ENCODE peak calls at places on chromosomes 4 and X, in five cellular contexts. E, I, Y, B and P are unnamed samples.
A peak's percentile ranks its signal among the peaks of the same experiment; 100 is the strongest.

GRCh38 chrX:12901486-12901885 is 4.9 kb upstream of the TLR8 start:
- DNase-seq in E (peak; percentile 73), I (peak; percentile 55), Y (peak; percentile 69), B (peak; percentile 69), P (peak; percentile 56)

GRCh38 chr4:2694691-2695090 is 61.4 kb downstream of the TNIP2 start:
- DNase-seq in E (no peak), I (no peak), Y (no peak), B (no peak), P (no peak)

GRCh38 chr4:17189322-17189721 is 290.9 kb upstream of the LDB2 start:
- DNase-seq in E (no peak), I (peak; percentile 22), Y (no peak), B (no peak), P (no peak)

GRCh38 chrX:121356850-121357171 is 309.4 kb downstream of the GLUD2 start:
- DNase-seq in E (no peak), I (no peak), Y (no peak), B (no peak), P (no peak)

GRCh38 chr4:85166318-85166717 is 199.8 kb upstream of the WDFY3 start:
- DNase-seq in E (no peak), I (no peak), Y (no peak), B (no peak), P (no peak)

GRCh38 chr4:181693517-181693916 is 549.7 kb upstream of the TENM3 start:
- DNase-seq in E (no peak), I (no peak), Y (no peak), B (no peak), P (no peak)

GRCh38 chrX:78199851-78200250 is 60.4 kb upstream of the TAF9B start:
- DNase-seq in E (no peak), I (no peak), Y (no peak), B (peak; percentile 36), P (no peak)

GRCh38 chr4:109658871-109659410 is 44.3 kb downstream of the CASP6 start:
- DNase-seq in E (no peak), I (no peak), Y (no peak), B (no peak), P (no peak)

GRCh38 chrX:19724409-19724808 is 163.0 kb downstream of the SH3KBP1 start:
- DNase-seq in E (no peak), I (no peak), Y (no peak), B (no peak), P (no peak)

GRCh38 chrX:40845331-40845911 is 110.1 kb upstream of the MED14 start:
- DNase-seq in E (no peak), I (no peak), Y (no peak), B (no peak), P (peak; percentile 40)

GRCh38 chr4:56038763-56039162 is 90.0 kb downstream of the CEP135 start:
- DNase-seq in E (no peak), I (no peak), Y (no peak), B (no peak), P (no peak)

GRCh38 chrX:68443155-68443868 is 10.0 kb upstream of the OPHN1 start:
- DNase-seq in E (no peak), I (no peak), Y (no peak), B (no peak), P (no peak)

GRCh38 chr4:84971319-84971932 is 4.9 kb upstream of the WDFY3 start:
- DNase-seq in E (no peak), I (no peak), Y (no peak), B (peak; percentile 16), P (no peak)

GRCh38 chr4:2937986-2938385 is 25.2 kb downstream of the NOP14 start:
- DNase-seq in E (no peak), I (no peak), Y (no peak), B (no peak), P (peak; percentile 13)

GRCh38 chr4:116752027-116752426 is 333.3 kb downstream of the TRAM1L1 start:
- DNase-seq in E (no peak), I (no peak), Y (no peak), B (no peak), P (no peak)

GRCh38 chrX:46180258-46180687 is 364.9 kb downstream of the ZNF674 start:
- DNase-seq in E (no peak), I (no peak), Y (no peak), B (no peak), P (no peak)

GRCh38 chr4:7929530-7929951 is 10.1 kb downstream of the AFAP1 start:
- DNase-seq in E (peak; percentile 56), I (no peak), Y (no peak), B (no peak), P (no peak)

GRCh38 chr4:13171292-13172057 is 312.7 kb downstream of the RAB28 start:
- DNase-seq in E (no peak), I (no peak), Y (no peak), B (no peak), P (no peak)

GRCh38 chr4:142817442-142817841 is 28.7 kb downstream of the INPP4B start:
- DNase-seq in E (no peak), I (peak; percentile 12), Y (no peak), B (no peak), P (no peak)

DNA sequence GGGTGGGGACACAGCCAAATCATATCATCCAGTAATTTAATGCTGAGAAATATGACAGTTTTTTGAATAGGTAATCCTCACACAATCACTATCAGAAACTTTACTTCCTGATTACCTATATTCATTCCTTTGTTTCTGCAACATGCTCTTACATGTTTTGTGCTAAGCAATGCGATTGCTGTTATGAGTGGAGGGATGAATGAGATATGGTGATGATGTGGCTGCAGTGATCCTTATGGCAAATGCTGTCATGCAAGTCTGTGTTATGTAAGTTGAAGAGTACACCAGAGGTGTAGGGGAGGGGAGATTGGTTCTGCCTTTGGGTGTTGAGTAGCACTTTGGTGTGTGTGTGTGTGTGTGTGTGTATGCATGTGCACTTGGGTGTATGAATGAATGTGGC is 14.6 kb downstream of the HERC3 start:
- DNase-seq in E (no peak), I (no peak), Y (no peak), B (no peak), P (no peak)
- TF ChIP-seq EP300 in E (no peak), I (no peak), Y (no peak), B (no peak), P (no peak)

GRCh38 chr4:153622778-153623240 is 61.3 kb upstream of the TLR2 start:
- DNase-seq in E (no peak), I (no peak), Y (no peak), B (no peak), P (no peak)
- TF ChIP-seq POLR2A in E (no peak), I (no peak), Y (no peak), B (no peak), P (no peak)

GRCh38 chrX:53716328-53717088 is 30.0 kb upstream of the HUWE1 start:
- DNase-seq in E (no peak), I (no peak), Y (no peak), B (no peak), P (no peak)
- H3K4me3 ChIP-seq in E (no peak overlapping the region), I (no peak overlapping the region), Y (no peak overlapping the region), B (no peak overlapping the region), P (no peak overlapping the region)

DNA sequence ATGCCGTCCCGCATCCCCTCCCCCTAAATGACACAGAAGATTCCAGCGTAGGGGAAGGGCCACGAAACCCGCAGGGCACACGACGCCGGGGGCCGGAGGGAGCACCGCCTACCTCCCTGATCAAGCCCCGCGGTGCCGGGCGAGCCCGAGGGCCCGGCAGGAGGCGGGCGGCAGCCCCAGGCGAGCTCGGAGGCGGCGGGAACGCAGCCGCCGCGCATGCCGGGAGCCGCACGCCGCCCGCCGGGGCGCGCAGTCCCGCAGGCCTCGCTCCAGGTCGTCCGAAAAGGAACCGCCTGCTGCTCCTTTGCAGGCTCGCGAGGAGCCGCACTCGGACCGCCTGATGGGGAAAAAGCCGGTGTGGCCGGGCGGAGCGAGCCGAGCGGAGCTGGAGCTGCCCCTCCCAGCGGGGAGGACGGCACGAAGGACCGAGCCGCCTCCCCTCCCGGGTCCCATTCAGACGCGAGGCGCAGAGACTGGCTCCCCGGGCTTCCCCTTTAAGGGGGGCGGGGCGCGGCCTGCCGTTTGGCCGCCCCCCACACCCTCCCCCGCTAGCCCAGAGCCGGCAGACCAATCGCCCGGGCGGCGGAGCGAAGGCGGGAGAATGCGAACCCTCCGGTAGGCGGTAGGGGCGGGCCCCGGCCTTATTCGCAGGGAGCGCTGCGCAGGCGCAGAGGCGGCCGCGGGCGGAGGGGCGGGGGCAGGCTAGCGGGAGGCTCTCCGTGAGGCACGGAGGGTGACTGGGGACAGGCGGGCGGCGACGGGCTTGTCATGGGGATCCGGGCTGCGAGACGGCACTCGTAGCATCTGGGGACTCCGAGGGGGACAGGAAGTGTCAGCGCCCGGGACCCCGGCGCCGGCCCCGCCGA is 561 bp upstream of the ING2 start:
- DNase-seq in E (peak; percentile 100), I (peak; percentile 97), Y (peak; percentile 99), B (peak; percentile 72), P (peak; percentile 99)
- TF ChIP-seq EP300 in E (no peak), I (peak; percentile 94), Y (peak; percentile 48), B (no peak), P (no peak)

DNA sequence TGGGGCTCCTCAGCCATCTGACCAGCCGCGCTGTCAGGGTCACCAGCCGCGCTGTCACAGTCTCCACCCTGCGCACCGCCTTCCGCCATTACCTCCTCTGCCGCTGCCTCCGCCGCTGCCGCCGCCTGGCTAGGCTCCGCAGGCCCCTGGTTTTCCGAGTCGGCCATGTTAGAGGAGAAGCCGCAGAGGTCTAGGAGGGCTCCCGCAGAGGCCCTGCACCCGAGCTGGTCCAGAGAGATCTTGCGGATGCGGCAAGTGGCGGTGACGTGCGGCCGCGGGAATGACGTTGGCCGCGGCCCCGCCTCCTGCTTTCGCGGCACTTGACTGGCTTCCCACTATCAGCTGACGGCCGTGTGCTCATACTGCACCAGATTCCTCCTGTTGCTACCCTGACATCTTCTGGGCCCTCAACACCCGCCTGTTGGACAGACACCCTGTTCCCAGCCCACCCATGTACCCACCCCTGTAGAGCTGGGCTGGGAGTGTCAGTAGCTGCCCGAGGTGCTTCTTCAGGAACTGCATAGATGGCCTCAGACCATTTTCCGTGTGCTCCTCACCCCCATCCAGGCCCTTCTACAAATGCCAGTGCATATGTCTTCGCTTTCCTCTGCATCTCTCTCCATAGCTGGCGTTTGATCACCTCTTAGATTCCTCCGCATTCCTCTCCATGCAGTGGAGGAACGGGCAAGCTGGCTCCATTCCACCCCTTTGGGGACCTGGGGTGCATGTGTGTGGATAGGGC is at the start of gene NAP1L5:
- DNase-seq in E (peak; percentile 62), I (peak; percentile 55), Y (peak; percentile 65), B (peak; percentile 7), P (peak; percentile 87)
- TF ChIP-seq POLR2A in E (no peak), I (peak; percentile 63), Y (no peak), B (no peak), P (peak; percentile 70)

GRCh38 chrX:153245288-153245731 is 66.2 kb downstream of the MAGEA1 start:
- DNase-seq in E (no peak), I (no peak), Y (no peak), B (no peak), P (no peak)
- H3K4me3 ChIP-seq in E (no peak overlapping the region), I (no peak overlapping the region), Y (no peak overlapping the region), B (no peak overlapping the region), P (no peak overlapping the region)